ENCODE peak calls at places on chromosomes 6 and 20, in eight cellular contexts. E is small intestine; I is CD4-positive, alpha-beta memory T cell; K is trophoblast cell; V is effector memory CD4-positive, alpha-beta T cell; Z is pancreas; C is heart right ventricle; Y is neuronal stem cell. U is an unnamed sample. For H3K4me1, the result is how much of the 10 kb centered on the place peaks cover.

GRCh38 chr20:36728986-36729385 is 16.9 kb downstream of the NDRG3 start:
- DNase-seq in E (no peak), I (no peak), K (peak), V (no peak), Z (no peak), C (no peak), Y (no peak), U (no peak)

GRCh38 chr20:1829531-1829930 is 65.7 kb upstream of the SIRPA start:
- DNase-seq in E (no peak), I (no peak), K (no peak), V (no peak), Z (no peak), C (no peak), Y (no peak), U (no peak)

GRCh38 chr6:88666906-88667305 is 296.5 kb downstream of the RNGTT start:
- DNase-seq in E (no peak), I (no peak), K (peak), V (no peak), Z (no peak), C (no peak), Y (no peak), U (no peak)

GRCh38 chr20:32980131-32980941 is 23.9 kb downstream of the SUN5 start:
- DNase-seq in E (no peak), I (no peak), K (no peak), V (no peak), Z (no peak), C (no peak), Y (no peak), U (no peak)

GRCh38 chr20:19947611-19948264 is 69.4 kb upstream of the NAA20 start:
- DNase-seq in E (peak), I (no peak), K (peak), V (no peak), Z (peak), C (no peak), Y (no peak), U (no peak)

GRCh38 chr6:15429146-15430110 is 183.6 kb downstream of the JARID2 start:
- DNase-seq in E (peak), I (no peak), K (peak), V (no peak), Z (no peak), C (no peak), Y (no peak), U (no peak)

GRCh38 chr6:123489589-123489988 is 147.2 kb downstream of the TRDN start:
- DNase-seq in E (no peak), I (no peak), K (no peak), V (no peak), Z (no peak), C (no peak), Y (no peak), U (no peak)

GRCh38 chr20:19654906-19655305 is 103.2 kb upstream of the RIN2 start:
- DNase-seq in E (no peak), I (no peak), K (no peak), V (no peak), Z (no peak), C (no peak), Y (no peak), U (no peak)

GRCh38 chr20:43323592-43323991 is 133.9 kb upstream of the PTPRT start:
- DNase-seq in E (no peak), I (no peak), K (peak), V (no peak), Z (no peak), C (no peak), Y (no peak), U (no peak)

GRCh38 chr20:1370548-1371110 is 22.2 kb downstream of the FKBP1A start:
- DNase-seq in E (no peak), I (no peak), K (no peak), V (no peak), Z (no peak), C (no peak), Y (no peak), U (no peak)

GRCh38 chr6:74671558-74672025 is 534.3 kb downstream of the COL12A1 start:
- DNase-seq in E (no peak), I (no peak), K (no peak), V (no peak), Z (no peak), C (no peak), Y (no peak), U (no peak)

GRCh38 chr6:104527761-104528415 is 331.8 kb downstream of the HACE1 start:
- DNase-seq in E (no peak), I (no peak), K (peak), V (no peak), Z (peak), C (no peak), Y (no peak), U (no peak)

GRCh38 chr6:43749461-43749860 is 20.6 kb upstream of the VEGFA start:
- DNase-seq in E (no peak), I (no peak), K (no peak), V (no peak), Z (no peak), C (peak), Y (no peak), U (peak)

GRCh38 chr6:100171533-100172321 is 177.7 kb upstream of the MCHR2 start:
- DNase-seq in E (no peak), I (no peak), K (no peak), V (no peak), Z (no peak), C (no peak), Y (no peak), U (no peak)

GRCh38 chr6:38387994-38388393 is 251.7 kb downstream of the BTBD9 start:
- DNase-seq in E (no peak), I (no peak), K (no peak), V (no peak), Z (no peak), C (no peak), Y (no peak), U (no peak)

GRCh38 chr6:110523461-110524021 is 47.1 kb upstream of the SLC22A16 start:
- DNase-seq in E (no peak), I (no peak), K (no peak), V (no peak), Z (no peak), C (no peak), Y (no peak), U (no peak)

GRCh38 chr6:71012871-71013456 is 56.1 kb upstream of the B3GAT2 start:
- DNase-seq in E (peak), I (no peak), K (no peak), V (no peak), Z (peak), C (peak), Y (peak), U (peak)

GRCh38 chr6:17968081-17968518 is 19.3 kb downstream of the KIF13A start:
- DNase-seq in E (no peak), I (no peak), K (no peak), V (no peak), Z (no peak), C (no peak), Y (no peak), U (no peak)

GRCh38 chr20:33490023-33490933 is at the start of gene CBFA2T2:
- DNase-seq in E (peak), I (no peak), K (peak), V (no peak), Z (no peak), C (peak), Y (no peak), U (no peak)

GRCh38 chr20:6744805-6745204 is 22.7 kb upstream of the BMP2 start:
- DNase-seq in E (no peak), I (no peak), K (no peak), V (no peak), Z (no peak), C (no peak), Y (no peak), U (no peak)

GRCh38 chr6:35327349-35328027 is 14.9 kb upstream of the PPARD start:
- DNase-seq in E (peak), I (peak), K (peak), V (peak), Z (peak), C (peak), Y (no peak), U (peak)
- H3K4me3 ChIP-seq in E (no peak), I (no peak), K (no peak), V (no peak), Z (no peak), C (no peak), Y (no peak), U (no peak)

GRCh38 chr6:6801002-6801329 is 212.4 kb downstream of the LY86 start:
- DNase-seq in E (no peak), I (no peak), K (no peak), V (no peak), Z (no peak), C (no peak), Y (no peak), U (no peak)
- H3K4me1 ChIP-seq in E (under half), I (under half), K (under half), V (under half), Z (under half), C (under half), Y (under half), U (under half)

DNA sequence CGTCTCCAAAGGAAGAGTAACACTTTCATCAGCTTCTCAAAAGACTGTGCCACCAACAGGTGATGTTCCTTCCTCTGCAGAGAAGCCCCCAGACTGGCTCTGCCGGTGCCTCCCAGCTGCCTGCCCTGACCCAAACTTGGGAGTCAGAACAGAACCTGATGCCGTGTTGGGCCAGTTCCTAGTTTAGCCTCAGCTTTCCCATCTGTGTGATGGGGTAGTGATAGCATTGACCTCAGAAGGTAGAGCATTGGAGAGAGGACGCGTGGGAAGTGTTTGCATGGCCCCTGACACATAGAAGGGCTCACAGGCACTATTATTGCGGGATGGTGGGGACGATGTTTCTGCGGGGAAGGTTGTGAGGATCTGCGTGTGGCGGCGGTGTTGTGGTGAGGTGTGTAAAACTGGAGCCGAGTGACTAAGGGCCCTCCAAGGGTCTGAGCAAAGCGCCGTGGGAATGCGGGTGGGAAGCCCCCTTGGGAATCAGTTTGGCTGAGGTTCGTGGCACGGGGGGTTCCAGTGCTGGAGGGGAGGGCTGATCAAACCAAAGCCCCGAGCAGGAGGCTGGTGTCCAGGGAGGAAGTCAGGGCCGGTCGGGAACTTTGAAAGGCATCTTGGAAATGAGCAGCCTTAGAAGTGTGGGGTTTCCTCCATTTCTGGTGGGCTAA is 1.7 kb downstream of the NTSR1 start:
- DNase-seq in E (no peak), I (no peak), K (no peak), V (no peak), Z (no peak), C (no peak), Y (no peak), U (no peak)
- H3K27ac ChIP-seq in E (no peak), I (no peak), K (no peak), V (no peak), Z (no peak), C (no peak), Y (no peak), U (no peak)

GRCh38 chr20:5735845-5736530 is 14.2 kb upstream of the SHLD1 start:
- DNase-seq in E (no peak), I (no peak), K (no peak), V (no peak), Z (no peak), C (peak), Y (no peak), U (no peak)
- H3K4me3 ChIP-seq in E (no peak), I (no peak), K (no peak), V (no peak), Z (no peak), C (no peak), Y (no peak), U (no peak)

DNA sequence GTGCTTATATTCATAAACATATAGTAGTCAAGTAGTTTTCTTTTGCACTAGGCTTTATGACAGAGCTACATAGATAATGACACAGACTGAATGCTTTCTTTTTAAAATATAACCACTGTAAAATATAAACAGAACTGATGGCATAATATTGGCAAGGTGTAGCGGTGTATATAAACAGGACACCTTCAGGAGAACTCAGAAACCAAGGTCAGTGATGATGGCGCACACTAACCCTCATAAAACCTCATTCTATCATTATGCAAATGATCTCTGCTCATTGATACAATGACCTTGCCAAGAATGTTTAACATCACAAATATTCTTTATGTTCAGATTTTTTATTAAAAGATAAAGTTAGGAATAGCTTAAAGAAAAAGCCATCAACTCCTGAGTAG is 48.5 kb upstream of the DST start:
- DNase-seq in E (peak), I (no peak), K (no peak), V (no peak), Z (no peak), C (no peak), Y (no peak), U (no peak)
- H3K4me1 ChIP-seq in E (under half), I (under half), K (under half), V (under half), Z (under half), C (under half), Y (under half), U (under half)